ENCODE peak calls at places on chromosomes 4 and X, in six cellular contexts. J is stimulated activated naive CD4-positive, alpha-beta T cell treated with Interleukin-2 at 50 U/mL for 16 hours; T is sigmoid colon; I is Caco-2; F is AG08395; Z is GM20000. X is an unnamed sample.

GRCh38 chr4:189088783-189089182 is 851.9 kb upstream of the FRG1 start:
- DNase-seq in J (no peak), T (no peak), I (no peak), F (no peak), Z (no peak), X (no peak)

GRCh38 chr4:84894621-84895020 is 71.9 kb downstream of the WDFY3 start:
- DNase-seq in J (no peak), T (no peak), I (no peak), F (no peak), Z (no peak), X (no peak)

GRCh38 chr4:3291411-3291968 is 1.3 kb upstream of the RGS12 start:
- DNase-seq in J (no peak), T (no peak), I (peak), F (no peak), Z (no peak), X (no peak)

GRCh38 chr4:11765849-11766453 is 337.3 kb upstream of the HS3ST1 start:
- DNase-seq in J (no peak), T (no peak), I (no peak), F (no peak), Z (peak), X (peak)

GRCh38 chr4:182839256-182839655 is 77.9 kb downstream of the DCTD start:
- DNase-seq in J (no peak), T (peak), I (peak), F (no peak), Z (no peak), X (no peak)

GRCh38 chr4:26787461-26788340 is 72.9 kb upstream of the STIM2 start:
- DNase-seq in J (peak), T (no peak), I (no peak), F (peak), Z (no peak), X (peak)

GRCh38 chrX:9378980-9379696 is 85.7 kb upstream of the TBL1X start:
- DNase-seq in J (no peak), T (no peak), I (no peak), F (no peak), Z (no peak), X (peak)

GRCh38 chr4:128862608-128863313 is 53.3 kb downstream of the JADE1 start:
- DNase-seq in J (peak), T (no peak), I (no peak), F (no peak), Z (peak), X (no peak)

GRCh38 chrX:23540532-23540931 is 126.8 kb upstream of the PRDX4 start:
- DNase-seq in J (no peak), T (no peak), I (no peak), F (no peak), Z (no peak), X (no peak)

X was measured in OCI-M1.